ENCODE peak calls at places on chromosomes 1 and 21, in four cellular contexts. One of them, this sample, is unnamed. For H3K36me3, the result is how much of the 10 kb centered on the place peaks cover.

GRCh38 chr1:239387304-239388231 is 1.2 kb downstream of the CHRM3 start:
- DNase-seq in heart left ventricle: no peak
- DNase-seq in transverse colon: peak
- DNase-seq in endothelial cell of umbilical vein: no peak
- DNase-seq in this sample: peak

GRCh38 chr1:119713538-119714456 is 2.1 kb downstream of the PHGDH start:
- DNase-seq in heart left ventricle: no peak
- DNase-seq in transverse colon: no peak
- DNase-seq in endothelial cell of umbilical vein: no peak
- DNase-seq in this sample: no peak

GRCh38 chr21:33059319-33059894 is 10.5 kb upstream of the OLIG1 start:
- DNase-seq in heart left ventricle: no peak
- DNase-seq in transverse colon: no peak
- DNase-seq in endothelial cell of umbilical vein: no peak
- DNase-seq in this sample: no peak

GRCh38 chr1:180213401-180214177 is 16.5 kb upstream of the LHX4 start:
- DNase-seq in heart left ventricle: no peak
- DNase-seq in transverse colon: peak
- DNase-seq in endothelial cell of umbilical vein: peak
- DNase-seq in this sample: no peak

GRCh38 chr1:7809742-7810141 is 25.7 kb downstream of the PER3 start:
- DNase-seq in heart left ventricle: peak
- DNase-seq in transverse colon: no peak
- DNase-seq in endothelial cell of umbilical vein: no peak
- DNase-seq in this sample: no peak

GRCh38 chr1:65422241-65423203 is 2.1 kb downstream of the LEPR start:
- DNase-seq in heart left ventricle: no peak
- DNase-seq in transverse colon: no peak
- DNase-seq in endothelial cell of umbilical vein: peak
- DNase-seq in this sample: no peak

GRCh38 chr1:42165511-42166210 is 1.1 kb upstream of the GUCA2A start:
- DNase-seq in heart left ventricle: peak
- DNase-seq in transverse colon: peak
- DNase-seq in endothelial cell of umbilical vein: peak
- DNase-seq in this sample: peak

GRCh38 chr1:209344146-209344545 is 239.4 kb upstream of the CAMK1G start:
- DNase-seq in heart left ventricle: no peak
- DNase-seq in transverse colon: no peak
- DNase-seq in endothelial cell of umbilical vein: no peak
- DNase-seq in this sample: no peak

GRCh38 chr1:27868932-27869718 is 3.2 kb upstream of the THEMIS2 start:
- DNase-seq in heart left ventricle: no peak
- DNase-seq in transverse colon: peak
- DNase-seq in endothelial cell of umbilical vein: peak
- DNase-seq in this sample: no peak

GRCh38 chr1:30847358-30847972 is 61.1 kb downstream of the SDC3 start:
- DNase-seq in heart left ventricle: peak
- DNase-seq in transverse colon: peak
- DNase-seq in endothelial cell of umbilical vein: peak
- DNase-seq in this sample: peak

GRCh38 chr1:7727816-7728477 is 43.1 kb upstream of the VAMP3 start:
- DNase-seq in heart left ventricle: no peak
- DNase-seq in transverse colon: no peak
- DNase-seq in endothelial cell of umbilical vein: no peak
- DNase-seq in this sample: no peak

GRCh38 chr1:39754906-39755504 is 16.1 kb downstream of the OXCT2 start:
- DNase-seq in heart left ventricle: no peak
- DNase-seq in transverse colon: no peak
- DNase-seq in endothelial cell of umbilical vein: no peak
- DNase-seq in this sample: no peak

GRCh38 chr1:246865921-246866320 is 65.8 kb downstream of the AHCTF1 start:
- DNase-seq in heart left ventricle: no peak
- DNase-seq in transverse colon: no peak
- DNase-seq in endothelial cell of umbilical vein: no peak
- DNase-seq in this sample: no peak
- H3K36me3 ChIP-seq in heart left ventricle: half or more
- H3K36me3 ChIP-seq in transverse colon: under half
- H3K36me3 ChIP-seq in endothelial cell of umbilical vein: under half
- H3K36me3 ChIP-seq in this sample: under half

GRCh38 chr1:8878448-8879347 is at the start of gene ENO1:
- DNase-seq in heart left ventricle: peak
- DNase-seq in transverse colon: peak
- DNase-seq in endothelial cell of umbilical vein: peak
- DNase-seq in this sample: peak

GRCh38 chr1:8874230-8875201 is 4.0 kb downstream of the ENO1 start:
- DNase-seq in heart left ventricle: no peak
- DNase-seq in transverse colon: no peak
- DNase-seq in endothelial cell of umbilical vein: no peak
- DNase-seq in this sample: no peak

GRCh38 chr1:8875216-8875861 is 3.1 kb downstream of the ENO1 start:
- DNase-seq in heart left ventricle: peak
- DNase-seq in transverse colon: no peak
- DNase-seq in endothelial cell of umbilical vein: peak
- DNase-seq in this sample: no peak

GRCh38 chr1:8873506-8874229 is 4.8 kb downstream of the ENO1 start:
- DNase-seq in heart left ventricle: peak
- DNase-seq in transverse colon: peak
- DNase-seq in endothelial cell of umbilical vein: peak
- DNase-seq in this sample: peak

DNA sequence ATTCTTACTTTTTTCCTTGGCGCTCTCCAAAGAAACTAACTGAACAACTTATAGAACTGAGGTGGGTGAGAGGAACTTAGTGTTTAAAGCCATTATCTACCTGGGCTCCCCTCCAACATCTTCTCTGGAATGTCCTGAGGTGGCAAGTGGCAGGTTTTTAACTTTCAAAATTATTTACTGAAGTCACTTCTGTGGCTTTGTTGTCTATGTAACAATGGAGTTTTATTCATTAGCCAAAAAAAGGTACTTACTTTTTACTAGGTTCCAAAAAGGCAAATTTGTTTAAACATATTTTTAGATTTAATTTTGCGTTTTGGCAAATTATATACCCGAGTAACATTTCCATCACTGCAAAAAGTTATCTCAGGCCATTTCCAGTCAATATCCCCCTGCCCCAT is 2.4 kb downstream of the ENO1 start:
- DNase-seq in heart left ventricle: no peak
- DNase-seq in transverse colon: no peak
- DNase-seq in endothelial cell of umbilical vein: no peak
- DNase-seq in this sample: no peak
- H3K4me3 ChIP-seq in heart left ventricle: no peak
- H3K4me3 ChIP-seq in transverse colon: peak
- H3K4me3 ChIP-seq in endothelial cell of umbilical vein: peak
- H3K4me3 ChIP-seq in this sample: no peak

DNA sequence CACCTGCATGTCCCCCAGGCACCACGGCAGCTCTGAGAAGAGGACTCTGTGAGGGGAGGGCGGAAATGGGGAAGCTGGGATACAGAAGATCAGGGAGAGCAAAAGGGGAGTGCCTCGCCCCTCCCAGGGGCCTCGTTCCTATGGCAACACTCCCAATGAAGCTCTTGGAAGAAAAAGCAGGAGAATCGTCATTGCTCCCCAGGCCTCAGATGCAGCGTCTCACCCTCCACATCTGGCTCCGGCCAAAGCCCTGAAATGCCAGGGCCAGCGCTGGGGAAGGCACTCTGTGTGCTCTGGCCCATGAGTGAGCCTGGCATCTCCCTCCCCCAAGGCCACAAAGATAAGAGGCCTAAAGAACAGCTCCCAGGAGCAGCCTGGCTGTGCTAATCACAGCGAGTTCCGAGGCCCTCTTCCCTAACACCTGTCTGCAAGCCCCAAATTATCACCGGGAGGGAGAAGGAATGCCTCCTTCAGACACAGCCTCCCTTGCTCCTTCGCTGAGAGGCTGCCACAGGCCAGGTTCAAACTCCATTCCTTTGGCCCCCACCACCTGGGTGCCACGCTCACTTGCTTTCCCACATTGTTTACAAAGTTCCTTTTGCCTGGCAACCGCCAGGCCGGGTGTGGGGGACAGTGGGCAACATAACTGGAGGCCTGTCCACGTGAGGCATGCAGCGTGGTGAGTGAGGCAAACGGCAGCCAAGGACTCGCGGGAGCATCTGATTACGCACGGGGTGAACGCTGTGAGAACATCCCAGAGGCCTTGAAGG is 27.8 kb downstream of the ECE1 start:
- DNase-seq in heart left ventricle: peak
- DNase-seq in transverse colon: peak
- DNase-seq in endothelial cell of umbilical vein: peak
- DNase-seq in this sample: peak
- TF ChIP-seq POLR2A in heart left ventricle: no peak
- TF ChIP-seq POLR2A in transverse colon: no peak
- TF ChIP-seq POLR2A in endothelial cell of umbilical vein: no peak
- TF ChIP-seq POLR2A in this sample: no peak

DNA sequence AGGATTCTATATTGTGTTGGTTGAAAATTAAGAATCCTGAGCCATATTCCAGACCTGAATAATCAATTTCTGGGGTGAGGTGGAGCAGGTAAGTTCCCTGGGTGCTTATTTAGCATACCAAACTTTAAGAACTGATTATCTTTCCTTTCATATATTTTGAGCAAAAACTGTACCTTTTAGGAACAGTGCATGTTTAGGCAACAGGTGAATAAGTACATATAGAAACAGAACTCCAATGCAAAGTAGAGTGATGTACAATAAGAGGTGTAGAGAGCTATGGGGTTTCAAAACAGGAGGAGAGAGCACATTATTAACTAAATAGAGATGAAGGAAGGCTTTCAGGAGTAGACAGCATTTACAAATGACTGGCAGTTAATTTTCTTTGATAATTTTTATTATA is 28.7 kb downstream of the TMED5 start:
- DNase-seq in heart left ventricle: no peak
- DNase-seq in transverse colon: no peak
- DNase-seq in endothelial cell of umbilical vein: no peak
- DNase-seq in this sample: no peak
- H3K36me3 ChIP-seq in heart left ventricle: half or more
- H3K36me3 ChIP-seq in transverse colon: under half
- H3K36me3 ChIP-seq in endothelial cell of umbilical vein: under half
- H3K36me3 ChIP-seq in this sample: under half

DNA sequence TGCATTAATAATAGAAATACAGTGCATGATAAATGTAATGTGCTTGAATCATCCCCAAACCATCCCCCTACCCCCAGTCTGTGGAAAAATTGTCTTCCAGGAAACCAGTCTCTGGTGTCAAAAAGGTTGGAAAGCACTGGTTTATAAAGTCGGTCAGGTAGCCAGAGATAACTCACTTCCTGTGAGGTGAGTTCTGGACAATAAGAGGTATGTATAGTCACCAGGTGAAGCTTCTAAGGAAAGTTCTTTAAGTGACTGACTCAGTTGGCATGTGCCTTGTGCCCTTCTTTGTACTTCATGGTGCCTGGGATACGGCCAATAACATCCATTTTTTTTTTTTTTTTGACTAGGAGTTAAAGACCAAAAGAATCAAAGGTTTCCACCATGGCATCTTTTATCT is 103.7 kb downstream of the GPATCH2 start:
- DNase-seq in heart left ventricle: no peak
- DNase-seq in transverse colon: no peak
- DNase-seq in endothelial cell of umbilical vein: no peak
- DNase-seq in this sample: no peak
- H3K4me3 ChIP-seq in heart left ventricle: no peak
- H3K4me3 ChIP-seq in transverse colon: no peak
- H3K4me3 ChIP-seq in endothelial cell of umbilical vein: no peak
- H3K4me3 ChIP-seq in this sample: no peak

DNA sequence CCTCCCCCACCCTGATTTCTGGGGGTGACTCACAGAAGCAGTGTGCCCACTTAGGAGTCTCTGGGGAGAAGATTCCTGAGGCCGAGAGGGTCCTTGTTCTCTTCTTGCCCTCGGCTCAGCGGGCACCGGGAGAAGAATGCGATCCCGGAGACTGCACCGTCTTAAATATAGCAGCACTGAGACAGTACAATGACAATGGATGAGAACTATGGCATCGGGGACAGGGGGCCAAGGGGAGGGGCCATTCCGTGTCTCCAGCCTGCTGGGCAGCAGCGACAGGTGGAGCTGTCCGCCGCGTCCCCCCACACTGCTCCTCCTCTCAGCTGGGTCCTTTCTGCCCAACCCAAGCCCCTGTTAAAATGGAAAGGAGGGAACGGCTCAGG is at the start of gene MYOM3:
- DNase-seq in heart left ventricle: peak
- DNase-seq in transverse colon: no peak
- DNase-seq in endothelial cell of umbilical vein: no peak
- DNase-seq in this sample: no peak
- TF ChIP-seq POLR2A in heart left ventricle: no peak
- TF ChIP-seq POLR2A in transverse colon: no peak
- TF ChIP-seq POLR2A in endothelial cell of umbilical vein: no peak
- TF ChIP-seq POLR2A in this sample: no peak

GRCh38 chr1:203126151-203126865 is 1.2 kb upstream of the ADORA1 start:
- DNase-seq in heart left ventricle: no peak
- DNase-seq in transverse colon: no peak
- DNase-seq in endothelial cell of umbilical vein: no peak
- DNase-seq in this sample: no peak

GRCh38 chr1:203127672-203128611 is at the start of gene ADORA1:
- DNase-seq in heart left ventricle: peak
- DNase-seq in transverse colon: peak
- DNase-seq in endothelial cell of umbilical vein: no peak
- DNase-seq in this sample: peak

GRCh38 chr1:203128691-203129500 is 1.4 kb downstream of the ADORA1 start:
- DNase-seq in heart left ventricle: no peak
- DNase-seq in transverse colon: peak
- DNase-seq in endothelial cell of umbilical vein: no peak
- DNase-seq in this sample: no peak

GRCh38 chr1:203124546-203125317 is 2.8 kb upstream of the ADORA1 start:
- DNase-seq in heart left ventricle: no peak
- DNase-seq in transverse colon: no peak
- DNase-seq in endothelial cell of umbilical vein: no peak
- DNase-seq in this sample: no peak

GRCh38 chr1:203126866-203127671 is 457 bp upstream of the ADORA1 start:
- DNase-seq in heart left ventricle: no peak
- DNase-seq in transverse colon: no peak
- DNase-seq in endothelial cell of umbilical vein: no peak
- DNase-seq in this sample: no peak
- H3K36me3 ChIP-seq in heart left ventricle: under half
- H3K36me3 ChIP-seq in transverse colon: under half
- H3K36me3 ChIP-seq in endothelial cell of umbilical vein: under half
- H3K36me3 ChIP-seq in this sample: under half

DNA sequence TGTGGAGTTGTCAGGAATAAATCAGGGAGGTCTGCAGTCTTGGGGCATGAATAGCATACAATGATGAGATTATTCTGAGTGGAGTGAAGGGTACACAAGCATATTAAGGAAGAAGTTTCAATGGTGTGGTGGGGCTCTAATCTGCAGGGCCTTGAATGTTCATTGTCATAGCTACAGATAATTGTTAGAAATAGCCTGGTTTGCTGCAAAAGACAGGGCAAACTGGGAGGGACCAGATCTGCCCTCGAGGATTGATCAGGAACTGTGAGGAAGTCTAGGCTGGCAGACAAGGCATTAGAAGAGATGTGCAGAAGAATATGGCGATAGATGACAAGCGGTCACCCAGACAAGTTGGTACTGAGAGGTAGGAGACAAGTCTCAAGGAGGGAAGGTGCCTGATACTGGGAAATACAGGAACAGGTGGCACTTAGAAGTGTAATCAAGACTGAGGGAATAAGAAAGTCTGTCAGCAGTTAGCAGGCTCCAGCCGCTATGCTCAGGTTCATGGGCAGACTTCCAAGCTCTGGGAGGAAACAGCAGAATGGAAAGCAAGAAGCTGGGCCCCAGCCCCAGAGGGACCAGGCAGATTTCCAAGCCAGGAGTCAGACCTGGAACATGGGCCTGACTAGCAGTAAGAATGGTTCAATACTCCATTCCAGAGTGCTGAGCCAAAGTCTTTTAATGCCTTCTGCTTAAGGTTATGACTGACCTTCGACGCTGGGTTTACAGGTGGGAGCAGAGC is 20.9 kb upstream of the RGL1 start:
- DNase-seq in heart left ventricle: peak
- DNase-seq in transverse colon: peak
- DNase-seq in endothelial cell of umbilical vein: peak
- DNase-seq in this sample: peak
- H3K4me3 ChIP-seq in heart left ventricle: no peak
- H3K4me3 ChIP-seq in transverse colon: no peak
- H3K4me3 ChIP-seq in endothelial cell of umbilical vein: no peak
- H3K4me3 ChIP-seq in this sample: no peak

This sample was measured in body of pancreas.